ENCODE peak calls at places on chromosomes 2 and 18, in seven cellular contexts. One of them, this sample, is unnamed.

GRCh38 chr2:238025741-238026360 is 35.0 kb upstream of the SCLY start:
- DNase-seq in lower leg skin: no peak
- DNase-seq in uterus: no peak
- DNase-seq in brain microvascular endothelial cell: no peak
- DNase-seq in heart left ventricle: no peak
- DNase-seq in lung: no peak
- DNase-seq in endothelial cell of umbilical vein: no peak
- DNase-seq in this sample: no peak

GRCh38 chr2:25373269-25373981 is 31.7 kb upstream of the DNMT3A start:
- DNase-seq in lower leg skin: no peak
- DNase-seq in uterus: no peak
- DNase-seq in brain microvascular endothelial cell: no peak
- DNase-seq in heart left ventricle: peak
- DNase-seq in lung: peak
- DNase-seq in endothelial cell of umbilical vein: no peak
- DNase-seq in this sample: peak

GRCh38 chr2:236180831-236181453 is 12.8 kb upstream of the GBX2 start:
- DNase-seq in lower leg skin: peak
- DNase-seq in uterus: no peak
- DNase-seq in brain microvascular endothelial cell: peak
- DNase-seq in heart left ventricle: no peak
- DNase-seq in lung: no peak
- DNase-seq in endothelial cell of umbilical vein: peak
- DNase-seq in this sample: peak

GRCh38 chr2:232925769-232926163 is 55.7 kb downstream of the SNORC start:
- DNase-seq in lower leg skin: no peak
- DNase-seq in uterus: no peak
- DNase-seq in brain microvascular endothelial cell: no peak
- DNase-seq in heart left ventricle: no peak
- DNase-seq in lung: no peak
- DNase-seq in endothelial cell of umbilical vein: no peak
- DNase-seq in this sample: no peak

GRCh38 chr18:49137093-49137492 is 186.3 kb upstream of the SMAD7 start:
- DNase-seq in lower leg skin: no peak
- DNase-seq in uterus: no peak
- DNase-seq in brain microvascular endothelial cell: no peak
- DNase-seq in heart left ventricle: no peak
- DNase-seq in lung: no peak
- DNase-seq in endothelial cell of umbilical vein: no peak
- DNase-seq in this sample: peak

GRCh38 chr2:127453392-127454171 is 35.4 kb downstream of the PROC start:
- DNase-seq in lower leg skin: no peak
- DNase-seq in uterus: no peak
- DNase-seq in brain microvascular endothelial cell: no peak
- DNase-seq in heart left ventricle: no peak
- DNase-seq in lung: no peak
- DNase-seq in endothelial cell of umbilical vein: peak
- DNase-seq in this sample: peak

GRCh38 chr2:191051177-191051576 is 37.2 kb upstream of the STAT1 start:
- DNase-seq in lower leg skin: no peak
- DNase-seq in uterus: no peak
- DNase-seq in brain microvascular endothelial cell: peak
- DNase-seq in heart left ventricle: no peak
- DNase-seq in lung: no peak
- DNase-seq in endothelial cell of umbilical vein: no peak
- DNase-seq in this sample: no peak

GRCh38 chr2:69188174-69188900 is 175.4 kb downstream of the ANTXR1 start:
- DNase-seq in lower leg skin: peak
- DNase-seq in uterus: no peak
- DNase-seq in brain microvascular endothelial cell: no peak
- DNase-seq in heart left ventricle: peak
- DNase-seq in lung: no peak
- DNase-seq in endothelial cell of umbilical vein: no peak
- DNase-seq in this sample: no peak

GRCh38 chr2:88590998-88591613 is 36.2 kb downstream of the EIF2AK3 start:
- DNase-seq in lower leg skin: no peak
- DNase-seq in uterus: no peak
- DNase-seq in brain microvascular endothelial cell: peak
- DNase-seq in heart left ventricle: no peak
- DNase-seq in lung: peak
- DNase-seq in endothelial cell of umbilical vein: peak
- DNase-seq in this sample: peak

GRCh38 chr2:64931536-64932326 is 57.5 kb upstream of the SLC1A4 start:
- DNase-seq in lower leg skin: no peak
- DNase-seq in uterus: no peak
- DNase-seq in brain microvascular endothelial cell: no peak
- DNase-seq in heart left ventricle: no peak
- DNase-seq in lung: no peak
- DNase-seq in endothelial cell of umbilical vein: no peak
- DNase-seq in this sample: no peak
- H3K4me3 ChIP-seq in lower leg skin: no peak
- H3K4me3 ChIP-seq in uterus: no peak
- H3K4me3 ChIP-seq in brain microvascular endothelial cell: no peak
- H3K4me3 ChIP-seq in heart left ventricle: no peak
- H3K4me3 ChIP-seq in lung: no peak
- H3K4me3 ChIP-seq in endothelial cell of umbilical vein: no peak
- H3K4me3 ChIP-seq in this sample: no peak

GRCh38 chr2:78077637-78078036 is 555.5 kb upstream of the LRRTM4 start:
- DNase-seq in lower leg skin: no peak
- DNase-seq in uterus: no peak
- DNase-seq in brain microvascular endothelial cell: no peak
- DNase-seq in heart left ventricle: no peak
- DNase-seq in lung: no peak
- DNase-seq in endothelial cell of umbilical vein: no peak
- DNase-seq in this sample: no peak
- H3K4me3 ChIP-seq in lower leg skin: no peak
- H3K4me3 ChIP-seq in uterus: no peak
- H3K4me3 ChIP-seq in brain microvascular endothelial cell: no peak
- H3K4me3 ChIP-seq in heart left ventricle: no peak
- H3K4me3 ChIP-seq in lung: no peak
- H3K4me3 ChIP-seq in endothelial cell of umbilical vein: no peak
- H3K4me3 ChIP-seq in this sample: no peak

DNA sequence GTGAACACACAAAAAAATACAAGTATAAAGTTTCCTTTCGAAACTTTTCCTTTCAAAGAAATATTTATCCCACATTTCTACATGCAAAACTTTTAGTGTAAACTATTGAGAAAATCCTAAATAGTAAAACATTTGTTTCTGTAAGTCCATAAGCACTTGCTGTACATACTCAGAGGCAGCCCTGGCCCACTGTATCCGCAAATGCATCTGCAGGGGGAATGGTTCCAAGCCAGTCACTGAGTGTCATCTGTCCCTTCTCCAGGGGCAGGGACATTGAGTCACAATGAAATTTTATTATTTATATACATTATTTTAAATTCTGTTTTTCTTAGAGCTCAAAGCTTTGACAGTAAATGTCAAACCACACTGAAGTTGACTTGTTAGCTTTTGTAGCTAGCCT is 367.1 kb downstream of the MTX2 start:
- DNase-seq in lower leg skin: no peak
- DNase-seq in uterus: no peak
- DNase-seq in brain microvascular endothelial cell: no peak
- DNase-seq in heart left ventricle: no peak
- DNase-seq in lung: no peak
- DNase-seq in endothelial cell of umbilical vein: peak
- DNase-seq in this sample: no peak
- H3K4me3 ChIP-seq in lower leg skin: no peak
- H3K4me3 ChIP-seq in uterus: peak
- H3K4me3 ChIP-seq in brain microvascular endothelial cell: no peak
- H3K4me3 ChIP-seq in heart left ventricle: no peak
- H3K4me3 ChIP-seq in lung: no peak
- H3K4me3 ChIP-seq in endothelial cell of umbilical vein: no peak
- H3K4me3 ChIP-seq in this sample: no peak

DNA sequence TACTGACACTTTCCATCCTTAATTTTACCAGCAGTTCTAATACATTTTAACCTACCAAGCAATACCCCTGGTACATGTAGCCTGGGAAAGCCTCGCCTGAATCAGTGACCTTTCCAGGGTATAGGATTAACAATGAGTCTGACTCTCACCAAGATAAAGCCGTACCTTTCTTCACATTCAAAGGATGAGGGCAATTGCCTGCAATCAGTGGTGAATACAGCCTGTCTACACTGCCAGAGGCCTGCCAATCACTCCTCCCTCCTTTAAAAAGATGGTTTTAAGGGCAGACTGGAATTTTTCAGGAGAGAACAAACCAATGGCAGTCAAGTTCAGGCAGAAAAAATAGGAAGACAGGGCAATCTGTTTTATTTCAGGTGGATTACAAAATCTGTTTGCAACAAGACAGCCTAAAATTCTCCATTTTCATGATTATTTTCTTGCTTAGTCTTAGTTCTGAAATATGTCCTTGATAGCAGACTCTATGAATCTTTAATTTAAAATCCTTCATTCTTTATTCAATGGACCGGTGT is 4.8 kb downstream of the EPHA4 start:
- DNase-seq in lower leg skin: no peak
- DNase-seq in uterus: no peak
- DNase-seq in brain microvascular endothelial cell: no peak
- DNase-seq in heart left ventricle: no peak
- DNase-seq in lung: no peak
- DNase-seq in endothelial cell of umbilical vein: no peak
- DNase-seq in this sample: no peak
- H3K4me3 ChIP-seq in lower leg skin: no peak
- H3K4me3 ChIP-seq in uterus: no peak
- H3K4me3 ChIP-seq in brain microvascular endothelial cell: no peak
- H3K4me3 ChIP-seq in heart left ventricle: no peak
- H3K4me3 ChIP-seq in lung: no peak
- H3K4me3 ChIP-seq in endothelial cell of umbilical vein: no peak
- H3K4me3 ChIP-seq in this sample: no peak

GRCh38 chr18:46336278-46337205 is 232.4 kb downstream of the HAUS1 start:
- DNase-seq in lower leg skin: no peak
- DNase-seq in uterus: no peak
- DNase-seq in brain microvascular endothelial cell: no peak
- DNase-seq in heart left ventricle: no peak
- DNase-seq in lung: no peak
- DNase-seq in endothelial cell of umbilical vein: no peak
- DNase-seq in this sample: no peak
- H3K4me3 ChIP-seq in lower leg skin: no peak
- H3K4me3 ChIP-seq in uterus: no peak
- H3K4me3 ChIP-seq in brain microvascular endothelial cell: no peak
- H3K4me3 ChIP-seq in heart left ventricle: no peak
- H3K4me3 ChIP-seq in lung: no peak
- H3K4me3 ChIP-seq in endothelial cell of umbilical vein: no peak
- H3K4me3 ChIP-seq in this sample: no peak

DNA sequence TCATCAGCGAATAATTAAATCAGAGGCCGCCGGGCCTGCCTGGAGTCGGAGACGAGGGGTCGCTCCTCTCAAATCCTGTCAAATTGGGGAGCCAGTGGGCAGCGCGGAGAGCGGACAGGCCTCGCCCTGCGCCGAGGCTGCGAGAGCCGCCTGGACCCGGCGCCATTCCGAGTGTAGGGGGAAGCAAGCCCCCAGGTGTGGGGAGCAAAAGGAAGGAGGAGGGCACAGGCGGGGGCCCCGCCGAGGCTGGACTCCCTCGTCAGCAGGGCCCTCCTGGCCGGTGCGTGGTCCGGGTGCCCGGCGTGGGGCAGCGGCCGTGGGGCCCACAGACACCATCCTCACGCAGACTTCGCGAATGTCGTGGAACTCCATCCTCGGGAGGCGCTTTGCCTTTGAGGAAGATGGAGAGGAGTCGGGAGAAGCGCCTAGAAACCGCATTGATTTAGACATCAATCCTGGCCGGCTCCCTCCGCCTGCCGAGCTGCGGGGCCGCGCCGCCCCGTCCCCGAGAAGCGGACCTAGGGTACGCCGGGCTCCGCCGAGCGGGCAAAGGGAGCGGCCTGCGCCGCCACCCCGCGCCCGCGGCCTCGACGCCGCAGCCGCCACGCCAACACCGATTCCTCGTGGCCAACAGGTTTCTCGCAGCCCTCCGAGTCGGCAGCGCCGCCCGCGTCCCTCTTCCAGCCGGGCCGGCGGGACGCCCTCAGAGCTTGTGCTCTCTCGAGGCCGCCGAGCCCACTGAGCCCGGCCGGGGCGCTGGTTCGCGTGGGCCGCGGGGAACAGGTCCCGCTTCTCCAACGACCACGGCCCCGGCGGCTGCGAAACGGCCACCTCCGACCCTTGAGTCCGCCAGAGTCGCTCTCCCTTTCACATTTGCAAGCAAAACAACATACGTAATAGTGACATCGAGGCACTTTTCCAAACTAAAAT is 6.7 kb upstream of the ONECUT2 start:
- DNase-seq in lower leg skin: no peak
- DNase-seq in uterus: no peak
- DNase-seq in brain microvascular endothelial cell: no peak
- DNase-seq in heart left ventricle: no peak
- DNase-seq in lung: no peak
- DNase-seq in endothelial cell of umbilical vein: no peak
- DNase-seq in this sample: no peak
- H3K4me3 ChIP-seq in lower leg skin: no peak
- H3K4me3 ChIP-seq in uterus: no peak
- H3K4me3 ChIP-seq in brain microvascular endothelial cell: no peak
- H3K4me3 ChIP-seq in heart left ventricle: no peak
- H3K4me3 ChIP-seq in lung: no peak
- H3K4me3 ChIP-seq in endothelial cell of umbilical vein: no peak
- H3K4me3 ChIP-seq in this sample: no peak

DNA sequence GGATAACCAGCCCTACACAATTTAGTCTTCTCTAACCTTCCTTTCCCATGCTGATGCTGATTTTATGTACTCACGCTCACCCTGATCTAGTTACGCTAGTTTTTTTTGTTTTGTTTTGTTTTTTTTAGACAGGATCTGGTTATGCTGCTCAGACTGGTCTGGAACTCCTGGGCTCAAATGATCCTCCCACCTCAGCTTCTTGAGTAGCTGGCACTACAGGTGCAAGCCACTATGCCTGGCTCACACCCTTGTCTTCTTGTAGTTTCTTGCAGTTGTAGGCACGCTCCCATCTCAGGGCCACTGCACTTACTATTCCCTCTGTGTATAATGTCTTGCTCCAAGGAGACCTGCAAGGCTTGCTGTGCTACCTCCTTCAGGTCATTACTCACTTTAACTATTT is 6.2 kb downstream of the PELI1 start:
- DNase-seq in lower leg skin: peak
- DNase-seq in uterus: no peak
- DNase-seq in brain microvascular endothelial cell: no peak
- DNase-seq in heart left ventricle: no peak
- DNase-seq in lung: no peak
- DNase-seq in endothelial cell of umbilical vein: no peak
- DNase-seq in this sample: peak
- H3K4me3 ChIP-seq in lower leg skin: no peak
- H3K4me3 ChIP-seq in uterus: no peak
- H3K4me3 ChIP-seq in brain microvascular endothelial cell: no peak
- H3K4me3 ChIP-seq in heart left ventricle: no peak
- H3K4me3 ChIP-seq in lung: no peak
- H3K4me3 ChIP-seq in endothelial cell of umbilical vein: no peak
- H3K4me3 ChIP-seq in this sample: no peak